ENCODE peak calls at places on chromosome 4, in six cellular contexts. One of them, this sample, is unnamed.

GRCh38 chr4:3473943-3474335 is 10.8 kb downstream of the DOK7 start:
- DNase-seq in activated T-cell treated with anti-CD3 and anti-CD28 coated beads, Interleukin-2, amount 50 U/mL, for 4 hours: no peak
- DNase-seq in stimulated activated CD4-positive, alpha-beta T cell treated with anti-CD3 and anti-CD28 coated beads, TNF-alpha, amount 100 ng/mL, for 4 hours: no peak
- DNase-seq in HCEC 1CT: no peak
- DNase-seq in hippocampal formation: no peak
- DNase-seq in H7: peak
- DNase-seq in this sample: no peak

GRCh38 chr4:113540859-113541258 is 220.7 kb downstream of the CAMK2D start:
- DNase-seq in HCEC 1CT: peak
- DNase-seq in hippocampal formation: no peak
- DNase-seq in activated T-cell treated with anti-CD3 and anti-CD28 coated beads, Interleukin-2, amount 50 U/mL, for 4 hours: peak
- DNase-seq in stimulated activated CD4-positive, alpha-beta T cell treated with anti-CD3 and anti-CD28 coated beads, TNF-alpha, amount 100 ng/mL, for 4 hours: no peak
- DNase-seq in H7: no peak
- DNase-seq in this sample: no peak

GRCh38 chr4:159175989-159176375 is 73.1 kb downstream of the RAPGEF2 start:
- DNase-seq in hippocampal formation: no peak
- DNase-seq in HCEC 1CT: no peak
- DNase-seq in activated T-cell treated with anti-CD3 and anti-CD28 coated beads, Interleukin-2, amount 50 U/mL, for 4 hours: no peak
- DNase-seq in stimulated activated CD4-positive, alpha-beta T cell treated with anti-CD3 and anti-CD28 coated beads, TNF-alpha, amount 100 ng/mL, for 4 hours: no peak
- DNase-seq in H7: no peak
- DNase-seq in this sample: no peak

GRCh38 chr4:144179152-144179739 is 38.7 kb upstream of the GYPA start:
- DNase-seq in stimulated activated CD4-positive, alpha-beta T cell treated with anti-CD3 and anti-CD28 coated beads, TNF-alpha, amount 100 ng/mL, for 4 hours: no peak
- DNase-seq in activated T-cell treated with anti-CD3 and anti-CD28 coated beads, Interleukin-2, amount 50 U/mL, for 4 hours: no peak
- DNase-seq in H7: no peak
- DNase-seq in HCEC 1CT: no peak
- DNase-seq in hippocampal formation: no peak
- DNase-seq in this sample: no peak

GRCh38 chr4:113555868-113556267 is 205.7 kb downstream of the CAMK2D start:
- DNase-seq in stimulated activated CD4-positive, alpha-beta T cell treated with anti-CD3 and anti-CD28 coated beads, TNF-alpha, amount 100 ng/mL, for 4 hours: no peak
- DNase-seq in H7: no peak
- DNase-seq in hippocampal formation: no peak
- DNase-seq in HCEC 1CT: no peak
- DNase-seq in activated T-cell treated with anti-CD3 and anti-CD28 coated beads, Interleukin-2, amount 50 U/mL, for 4 hours: no peak
- DNase-seq in this sample: no peak

GRCh38 chr4:119209077-119209476 is 3.4 kb upstream of the USP53 start:
- DNase-seq in stimulated activated CD4-positive, alpha-beta T cell treated with anti-CD3 and anti-CD28 coated beads, TNF-alpha, amount 100 ng/mL, for 4 hours: no peak
- DNase-seq in H7: no peak
- DNase-seq in activated T-cell treated with anti-CD3 and anti-CD28 coated beads, Interleukin-2, amount 50 U/mL, for 4 hours: peak
- DNase-seq in HCEC 1CT: peak
- DNase-seq in hippocampal formation: no peak
- DNase-seq in this sample: no peak

GRCh38 chr4:92305148-92305877 is 1.5 kb downstream of the GRID2 start:
- DNase-seq in activated T-cell treated with anti-CD3 and anti-CD28 coated beads, Interleukin-2, amount 50 U/mL, for 4 hours: no peak
- DNase-seq in HCEC 1CT: peak
- DNase-seq in stimulated activated CD4-positive, alpha-beta T cell treated with anti-CD3 and anti-CD28 coated beads, TNF-alpha, amount 100 ng/mL, for 4 hours: no peak
- DNase-seq in hippocampal formation: peak
- DNase-seq in H7: peak
- DNase-seq in this sample: peak

GRCh38 chr4:77031544-77031943 is 44.2 kb downstream of the CCNI start:
- DNase-seq in activated T-cell treated with anti-CD3 and anti-CD28 coated beads, Interleukin-2, amount 50 U/mL, for 4 hours: no peak
- DNase-seq in hippocampal formation: no peak
- DNase-seq in stimulated activated CD4-positive, alpha-beta T cell treated with anti-CD3 and anti-CD28 coated beads, TNF-alpha, amount 100 ng/mL, for 4 hours: no peak
- DNase-seq in H7: no peak
- DNase-seq in HCEC 1CT: no peak
- DNase-seq in this sample: no peak

GRCh38 chr4:183897193-183897592 is 7.9 kb upstream of the STOX2 start:
- DNase-seq in activated T-cell treated with anti-CD3 and anti-CD28 coated beads, Interleukin-2, amount 50 U/mL, for 4 hours: no peak
- DNase-seq in hippocampal formation: no peak
- DNase-seq in stimulated activated CD4-positive, alpha-beta T cell treated with anti-CD3 and anti-CD28 coated beads, TNF-alpha, amount 100 ng/mL, for 4 hours: no peak
- DNase-seq in H7: no peak
- DNase-seq in HCEC 1CT: no peak
- DNase-seq in this sample: no peak

GRCh38 chr4:3523628-3524221 is 8.5 kb downstream of the LRPAP1 start:
- DNase-seq in stimulated activated CD4-positive, alpha-beta T cell treated with anti-CD3 and anti-CD28 coated beads, TNF-alpha, amount 100 ng/mL, for 4 hours: no peak
- DNase-seq in activated T-cell treated with anti-CD3 and anti-CD28 coated beads, Interleukin-2, amount 50 U/mL, for 4 hours: no peak
- DNase-seq in H7: no peak
- DNase-seq in HCEC 1CT: no peak
- DNase-seq in hippocampal formation: no peak
- DNase-seq in this sample: no peak

GRCh38 chr4:123811763-123812390 is 415.3 kb downstream of the SPRY1 start:
- DNase-seq in hippocampal formation: no peak
- DNase-seq in HCEC 1CT: no peak
- DNase-seq in activated T-cell treated with anti-CD3 and anti-CD28 coated beads, Interleukin-2, amount 50 U/mL, for 4 hours: no peak
- DNase-seq in stimulated activated CD4-positive, alpha-beta T cell treated with anti-CD3 and anti-CD28 coated beads, TNF-alpha, amount 100 ng/mL, for 4 hours: no peak
- DNase-seq in H7: no peak
- DNase-seq in this sample: no peak

GRCh38 chr4:47816748-47817147 is 21.1 kb downstream of the CORIN start:
- DNase-seq in H7: no peak
- DNase-seq in activated T-cell treated with anti-CD3 and anti-CD28 coated beads, Interleukin-2, amount 50 U/mL, for 4 hours: no peak
- DNase-seq in hippocampal formation: no peak
- DNase-seq in stimulated activated CD4-positive, alpha-beta T cell treated with anti-CD3 and anti-CD28 coated beads, TNF-alpha, amount 100 ng/mL, for 4 hours: no peak
- DNase-seq in HCEC 1CT: no peak
- DNase-seq in this sample: no peak

GRCh38 chr4:38011484-38012162 is 51.4 kb downstream of the PTTG2 start:
- DNase-seq in H7: no peak
- DNase-seq in HCEC 1CT: no peak
- DNase-seq in stimulated activated CD4-positive, alpha-beta T cell treated with anti-CD3 and anti-CD28 coated beads, TNF-alpha, amount 100 ng/mL, for 4 hours: no peak
- DNase-seq in hippocampal formation: no peak
- DNase-seq in activated T-cell treated with anti-CD3 and anti-CD28 coated beads, Interleukin-2, amount 50 U/mL, for 4 hours: no peak
- DNase-seq in this sample: no peak

GRCh38 chr4:161376275-161376674 is 787.5 kb downstream of the FSTL5 start:
- DNase-seq in stimulated activated CD4-positive, alpha-beta T cell treated with anti-CD3 and anti-CD28 coated beads, TNF-alpha, amount 100 ng/mL, for 4 hours: no peak
- DNase-seq in HCEC 1CT: peak
- DNase-seq in H7: no peak
- DNase-seq in activated T-cell treated with anti-CD3 and anti-CD28 coated beads, Interleukin-2, amount 50 U/mL, for 4 hours: no peak
- DNase-seq in hippocampal formation: no peak
- DNase-seq in this sample: no peak

GRCh38 chr4:86934147-86934771 is 552 bp upstream of the AFF1 start:
- DNase-seq in hippocampal formation: no peak
- DNase-seq in H7: peak
- DNase-seq in activated T-cell treated with anti-CD3 and anti-CD28 coated beads, Interleukin-2, amount 50 U/mL, for 4 hours: no peak
- DNase-seq in stimulated activated CD4-positive, alpha-beta T cell treated with anti-CD3 and anti-CD28 coated beads, TNF-alpha, amount 100 ng/mL, for 4 hours: no peak
- DNase-seq in HCEC 1CT: no peak
- DNase-seq in this sample: no peak

GRCh38 chr4:78136109-78137081 is 79.3 kb downstream of the FRAS1 start:
- DNase-seq in hippocampal formation: no peak
- DNase-seq in HCEC 1CT: no peak
- DNase-seq in H7: no peak
- DNase-seq in activated T-cell treated with anti-CD3 and anti-CD28 coated beads, Interleukin-2, amount 50 U/mL, for 4 hours: no peak
- DNase-seq in stimulated activated CD4-positive, alpha-beta T cell treated with anti-CD3 and anti-CD28 coated beads, TNF-alpha, amount 100 ng/mL, for 4 hours: no peak
- DNase-seq in this sample: no peak

GRCh38 chr4:155961575-155961974 is 7.9 kb upstream of the CTSO start:
- DNase-seq in stimulated activated CD4-positive, alpha-beta T cell treated with anti-CD3 and anti-CD28 coated beads, TNF-alpha, amount 100 ng/mL, for 4 hours: no peak
- DNase-seq in H7: no peak
- DNase-seq in activated T-cell treated with anti-CD3 and anti-CD28 coated beads, Interleukin-2, amount 50 U/mL, for 4 hours: no peak
- DNase-seq in hippocampal formation: no peak
- DNase-seq in HCEC 1CT: no peak
- DNase-seq in this sample: no peak

GRCh38 chr4:153521995-153522799 is 56.0 kb downstream of the TMEM131L start:
- DNase-seq in stimulated activated CD4-positive, alpha-beta T cell treated with anti-CD3 and anti-CD28 coated beads, TNF-alpha, amount 100 ng/mL, for 4 hours: no peak
- DNase-seq in HCEC 1CT: no peak
- DNase-seq in H7: peak
- DNase-seq in activated T-cell treated with anti-CD3 and anti-CD28 coated beads, Interleukin-2, amount 50 U/mL, for 4 hours: peak
- DNase-seq in hippocampal formation: no peak
- DNase-seq in this sample: no peak

GRCh38 chr4:141540643-141541042 is 95.7 kb upstream of the IL15 start:
- DNase-seq in H7: no peak
- DNase-seq in HCEC 1CT: no peak
- DNase-seq in hippocampal formation: no peak
- DNase-seq in stimulated activated CD4-positive, alpha-beta T cell treated with anti-CD3 and anti-CD28 coated beads, TNF-alpha, amount 100 ng/mL, for 4 hours: no peak
- DNase-seq in activated T-cell treated with anti-CD3 and anti-CD28 coated beads, Interleukin-2, amount 50 U/mL, for 4 hours: no peak
- DNase-seq in this sample: no peak

GRCh38 chr4:8740666-8741395 is 130.8 kb downstream of the HMX1 start:
- DNase-seq in HCEC 1CT: no peak
- DNase-seq in stimulated activated CD4-positive, alpha-beta T cell treated with anti-CD3 and anti-CD28 coated beads, TNF-alpha, amount 100 ng/mL, for 4 hours: no peak
- DNase-seq in hippocampal formation: no peak
- DNase-seq in activated T-cell treated with anti-CD3 and anti-CD28 coated beads, Interleukin-2, amount 50 U/mL, for 4 hours: no peak
- DNase-seq in H7: no peak
- DNase-seq in this sample: no peak

GRCh38 chr4:76449824-76450223 is 14.8 kb downstream of the SHROOM3 start:
- DNase-seq in HCEC 1CT: no peak
- DNase-seq in activated T-cell treated with anti-CD3 and anti-CD28 coated beads, Interleukin-2, amount 50 U/mL, for 4 hours: no peak
- DNase-seq in hippocampal formation: no peak
- DNase-seq in stimulated activated CD4-positive, alpha-beta T cell treated with anti-CD3 and anti-CD28 coated beads, TNF-alpha, amount 100 ng/mL, for 4 hours: no peak
- DNase-seq in H7: no peak
- DNase-seq in this sample: no peak

GRCh38 chr4:76749361-76749760 is 148.6 kb downstream of the SOWAHB start:
- DNase-seq in activated T-cell treated with anti-CD3 and anti-CD28 coated beads, Interleukin-2, amount 50 U/mL, for 4 hours: no peak
- DNase-seq in hippocampal formation: no peak
- DNase-seq in stimulated activated CD4-positive, alpha-beta T cell treated with anti-CD3 and anti-CD28 coated beads, TNF-alpha, amount 100 ng/mL, for 4 hours: no peak
- DNase-seq in H7: no peak
- DNase-seq in HCEC 1CT: no peak
- DNase-seq in this sample: no peak

GRCh38 chr4:15238720-15239119 is 189.1 kb upstream of the C1QTNF7 start:
- DNase-seq in stimulated activated CD4-positive, alpha-beta T cell treated with anti-CD3 and anti-CD28 coated beads, TNF-alpha, amount 100 ng/mL, for 4 hours: no peak
- DNase-seq in hippocampal formation: no peak
- DNase-seq in activated T-cell treated with anti-CD3 and anti-CD28 coated beads, Interleukin-2, amount 50 U/mL, for 4 hours: no peak
- DNase-seq in HCEC 1CT: peak
- DNase-seq in H7: peak
- DNase-seq in this sample: no peak

GRCh38 chr4:183326853-183327252 is 4.6 kb upstream of the CLDN24 start:
- DNase-seq in activated T-cell treated with anti-CD3 and anti-CD28 coated beads, Interleukin-2, amount 50 U/mL, for 4 hours: no peak
- DNase-seq in hippocampal formation: no peak
- DNase-seq in H7: no peak
- DNase-seq in stimulated activated CD4-positive, alpha-beta T cell treated with anti-CD3 and anti-CD28 coated beads, TNF-alpha, amount 100 ng/mL, for 4 hours: no peak
- DNase-seq in HCEC 1CT: peak
- DNase-seq in this sample: no peak